ENCODE peak calls at places on chromosomes 7 and 10, in four cellular contexts. One of them, this sample, is unnamed.

GRCh38 chr10:33055636-33056035 is 97.6 kb upstream of the ITGB1 start:
- DNase-seq in K562: no peak
- DNase-seq in HepG2: no peak
- DNase-seq in HCT116: no peak
- DNase-seq in this sample: no peak

GRCh38 chr7:23938937-23939552 is 229.0 kb downstream of the STK31 start:
- DNase-seq in HepG2: peak; percentile 33
- DNase-seq in K562: no peak
- DNase-seq in HCT116: peak; percentile 47
- DNase-seq in this sample: peak; percentile 47

GRCh38 chr10:74822101-74822500 is 4.3 kb upstream of the KAT6B start:
- DNase-seq in K562: no peak
- DNase-seq in HepG2: peak; percentile 91
- DNase-seq in HCT116: no peak
- DNase-seq in this sample: peak; percentile 36

GRCh38 chr10:49562893-49563292 is 24.0 kb upstream of the ERCC6 start:
- DNase-seq in HCT116: no peak
- DNase-seq in K562: no peak
- DNase-seq in HepG2: no peak
- DNase-seq in this sample: no peak

GRCh38 chr10:17616403-17617030 is 657 bp downstream of the HACD1 start:
- DNase-seq in K562: peak; percentile 51
- DNase-seq in HepG2: peak; percentile 64
- DNase-seq in HCT116: peak; percentile 21
- DNase-seq in this sample: no peak

GRCh38 chr10:80614576-80615416 is 77.1 kb downstream of the SH2D4B start:
- DNase-seq in HepG2: no peak
- DNase-seq in K562: no peak
- DNase-seq in HCT116: no peak
- DNase-seq in this sample: no peak

GRCh38 chr10:95741807-95742528 is 14.0 kb upstream of the ENTPD1 start:
- DNase-seq in HCT116: no peak
- DNase-seq in HepG2: no peak
- DNase-seq in K562: peak; percentile 37
- DNase-seq in this sample: no peak

GRCh38 chr10:131773989-131774343 is 126.8 kb upstream of the PPP2R2D start:
- DNase-seq in HepG2: no peak
- DNase-seq in K562: no peak
- DNase-seq in HCT116: no peak
- DNase-seq in this sample: no peak

GRCh38 chr7:157434231-157434630 is 97.4 kb downstream of the DNAJB6 start:
- DNase-seq in K562: peak; percentile 64
- DNase-seq in HepG2: no peak
- DNase-seq in HCT116: no peak
- DNase-seq in this sample: no peak

GRCh38 chr10:53667063-53667462 is 894.5 kb upstream of the MBL2 start:
- DNase-seq in HCT116: no peak
- DNase-seq in HepG2: no peak
- DNase-seq in K562: no peak
- DNase-seq in this sample: no peak

GRCh38 chr7:137606061-137606674 is 240.6 kb downstream of the DGKI start:
- DNase-seq in K562: peak; percentile 32
- DNase-seq in HCT116: peak; percentile 35
- DNase-seq in HepG2: peak; percentile 38
- DNase-seq in this sample: peak; percentile 41

DNA sequence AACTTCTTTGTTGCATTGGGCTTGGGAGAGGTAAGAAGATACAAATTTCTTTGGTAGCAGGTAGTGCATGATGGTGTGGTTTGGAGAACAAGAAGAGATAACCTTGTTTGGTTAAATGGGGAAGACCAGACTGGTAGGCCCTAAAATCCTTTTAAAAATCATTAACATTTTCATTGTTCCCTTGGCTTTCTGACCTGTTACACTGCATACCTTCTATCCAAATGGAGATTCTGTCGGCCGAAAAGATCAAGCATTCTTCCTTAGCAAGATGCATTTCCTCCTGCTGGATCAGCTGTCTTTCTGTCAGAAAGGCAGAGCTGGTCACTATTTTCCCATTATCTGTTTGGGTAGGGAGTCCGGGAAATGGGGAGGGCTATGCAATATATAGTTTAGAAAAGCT is 33.7 kb downstream of the AGK start:
- DNase-seq in HCT116: no peak
- DNase-seq in K562: no peak
- DNase-seq in HepG2: no peak
- DNase-seq in this sample: no peak
- H3K4me3 ChIP-seq in HCT116: no peak overlapping the region
- H3K4me3 ChIP-seq in K562: no peak overlapping the region
- H3K4me3 ChIP-seq in HepG2: no peak overlapping the region
- H3K4me3 ChIP-seq in this sample: no peak overlapping the region

GRCh38 chr7:144439717-144440116 is 36.2 kb upstream of the NOBOX start:
- DNase-seq in HCT116: no peak
- DNase-seq in K562: no peak
- DNase-seq in HepG2: no peak
- DNase-seq in this sample: no peak
- TF ChIP-seq TCF7L2 in HCT116: no peak
- TF ChIP-seq TCF7L2 in K562: no peak
- TF ChIP-seq TCF7L2 in HepG2: no peak
- TF ChIP-seq TCF7L2 in this sample: no peak

GRCh38 chr10:65032867-65033769 is 1511.9 kb downstream of the REEP3 start:
- DNase-seq in K562: no peak
- DNase-seq in HepG2: peak; percentile 59
- DNase-seq in HCT116: no peak
- DNase-seq in this sample: no peak

GRCh38 chr10:65030263-65030662 is 1509.1 kb downstream of the REEP3 start:
- DNase-seq in HCT116: no peak
- DNase-seq in K562: no peak
- DNase-seq in HepG2: no peak
- DNase-seq in this sample: no peak

DNA sequence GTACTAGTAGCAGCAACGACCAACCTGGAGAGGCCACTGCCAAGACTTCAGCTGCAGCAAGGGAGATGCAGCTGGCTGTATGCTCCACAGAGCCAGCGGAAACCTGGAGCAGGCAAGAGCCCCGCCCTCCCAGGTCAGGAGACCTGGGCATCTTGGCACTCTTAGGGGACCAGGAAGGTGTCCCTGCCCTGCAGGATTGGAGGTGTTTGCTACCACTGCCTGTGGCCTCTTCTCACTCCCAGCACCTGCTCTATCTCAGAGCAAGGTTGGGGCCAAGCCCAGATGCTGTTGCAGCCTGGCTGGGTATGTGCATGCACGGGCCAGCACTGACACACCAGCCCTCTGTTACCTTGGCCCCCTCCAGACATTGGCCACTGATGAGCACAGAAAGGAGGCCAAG is 1512.8 kb downstream of the REEP3 start:
- DNase-seq in K562: no peak
- DNase-seq in HepG2: no peak
- DNase-seq in HCT116: no peak
- DNase-seq in this sample: no peak
- H3K4me3 ChIP-seq in K562: no peak overlapping the region
- H3K4me3 ChIP-seq in HepG2: no peak overlapping the region
- H3K4me3 ChIP-seq in HCT116: no peak overlapping the region
- H3K4me3 ChIP-seq in this sample: no peak overlapping the region

DNA sequence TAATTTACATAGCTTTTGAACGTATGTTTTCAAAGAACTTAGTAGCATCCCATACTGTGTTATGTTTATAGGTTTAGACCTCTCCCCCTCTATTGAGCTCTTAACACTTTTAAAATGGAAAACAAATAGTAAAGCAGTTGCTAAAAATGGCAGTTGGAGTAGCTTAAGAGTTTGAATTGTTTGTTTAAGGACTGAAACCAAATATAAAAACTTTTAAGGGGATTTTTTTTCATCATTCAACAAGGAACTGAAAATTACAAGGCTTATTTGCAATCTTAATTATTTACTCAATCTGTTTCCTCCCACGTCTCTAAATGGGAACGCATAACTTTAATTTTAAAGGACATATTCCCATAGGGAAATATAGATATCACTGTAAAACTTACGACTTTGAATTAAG is 1.5 kb upstream of the SPAG6 start:
- DNase-seq in HCT116: no peak
- DNase-seq in K562: no peak
- DNase-seq in HepG2: no peak
- DNase-seq in this sample: no peak
- TF ChIP-seq TCF7L2 in HCT116: no peak
- TF ChIP-seq TCF7L2 in K562: no peak
- TF ChIP-seq TCF7L2 in HepG2: no peak
- TF ChIP-seq TCF7L2 in this sample: no peak

GRCh38 chr7:126511046-126511445 is 741.7 kb downstream of the GRM8 start:
- DNase-seq in HepG2: no peak
- DNase-seq in HCT116: no peak
- DNase-seq in K562: no peak
- DNase-seq in this sample: no peak
- H3K4me3 ChIP-seq in HepG2: no peak overlapping the region
- H3K4me3 ChIP-seq in HCT116: no peak overlapping the region
- H3K4me3 ChIP-seq in K562: no peak overlapping the region
- H3K4me3 ChIP-seq in this sample: no peak overlapping the region

GRCh38 chr7:111229951-111230350 is 139.0 kb downstream of the LRRN3 start:
- DNase-seq in HepG2: no peak
- DNase-seq in HCT116: no peak
- DNase-seq in K562: no peak
- DNase-seq in this sample: no peak
- TF ChIP-seq TCF7L2 in HepG2: no peak
- TF ChIP-seq TCF7L2 in HCT116: no peak
- TF ChIP-seq TCF7L2 in K562: no peak
- TF ChIP-seq TCF7L2 in this sample: no peak

DNA sequence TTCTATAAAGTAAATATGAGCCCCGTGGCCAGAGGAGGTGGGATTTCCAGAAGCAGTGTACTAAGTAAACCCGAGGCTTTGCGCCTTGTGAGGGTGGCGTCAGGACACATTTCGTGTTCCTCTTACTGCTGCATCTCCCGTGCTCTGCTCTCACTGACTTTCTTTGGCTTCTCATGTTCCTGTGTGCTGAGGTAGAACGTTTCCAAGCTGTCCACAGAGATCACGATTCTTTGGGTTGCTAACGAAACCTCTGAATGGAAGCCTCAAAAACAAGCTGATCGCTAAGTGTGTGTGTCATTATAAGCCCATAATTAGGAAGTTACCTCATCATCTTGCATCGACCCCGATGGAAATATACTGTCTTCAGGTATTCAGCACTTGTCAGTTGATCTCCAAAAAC is 131.8 kb downstream of the CELF2 start:
- DNase-seq in HepG2: no peak
- DNase-seq in HCT116: no peak
- DNase-seq in K562: no peak
- DNase-seq in this sample: no peak
- H3K4me3 ChIP-seq in HepG2: no peak overlapping the region
- H3K4me3 ChIP-seq in HCT116: no peak overlapping the region
- H3K4me3 ChIP-seq in K562: no peak overlapping the region
- H3K4me3 ChIP-seq in this sample: no peak overlapping the region